ENCODE peak calls at places on chromosomes 3 and 15, in seven cellular contexts. O is activated gamma-delta T cell treated with Interleukin-2 at 50 U/mL for 16 hours; X is glutamatergic neuron; J is effector CD4-positive, alpha-beta T cell; H is T47D; L is GM23248; W is AML-193. Z is an unnamed sample.

GRCh38 chr3:166661621-166662020 is 718.5 kb downstream of the ZBBX start:
- DNase-seq in O (no peak), X (no peak), J (no peak), H (no peak), L (no peak), W (no peak), Z (no peak)

GRCh38 chr15:81373996-81374395 is at the start of gene TMC3:
- DNase-seq in O (no peak), X (no peak), J (no peak), H (no peak), L (peak), W (no peak), Z (no peak)

GRCh38 chr15:26295331-26295730 is 432.2 kb upstream of the ATP10A start:
- DNase-seq in O (no peak), X (no peak), J (no peak), H (no peak), L (no peak), W (no peak), Z (no peak)

GRCh38 chr3:164450276-164450905 is 627.9 kb downstream of the SI start:
- DNase-seq in O (no peak), X (no peak), J (no peak), H (no peak), L (peak), W (no peak), Z (no peak)

GRCh38 chr15:31304736-31305365 is 21.8 kb upstream of the KLF13 start:
- DNase-seq in O (no peak), X (no peak), J (no peak), H (no peak), L (peak), W (no peak), Z (no peak)

GRCh38 chr3:18201315-18201714 is 223.8 kb downstream of the SATB1 start:
- DNase-seq in O (no peak), X (no peak), J (no peak), H (no peak), L (no peak), W (no peak), Z (no peak)

GRCh38 chr3:8445861-8446260 is 55.8 kb upstream of the LMCD1 start:
- DNase-seq in O (no peak), X (no peak), J (no peak), H (no peak), L (peak), W (no peak), Z (peak)

GRCh38 chr3:129607391-129608068 is 1.1 kb upstream of the PLXND1 start:
- DNase-seq in O (no peak), X (no peak), J (no peak), H (no peak), L (peak), W (no peak), Z (no peak)

GRCh38 chr3:59189561-59190338 is 139.9 kb upstream of the CFAP20DC start:
- DNase-seq in O (no peak), X (no peak), J (no peak), H (no peak), L (peak), W (no peak), Z (peak)

GRCh38 chr3:15616053-15616452 is 14.5 kb downstream of the BTD start:
- DNase-seq in O (no peak), X (no peak), J (no peak), H (no peak), L (peak), W (no peak), Z (peak)

GRCh38 chr3:129329858-129330257 is 51.2 kb downstream of the HMCES start:
- DNase-seq in O (no peak), X (no peak), J (no peak), H (no peak), L (no peak), W (no peak), Z (no peak)

GRCh38 chr3:170690133-170690981 is 104.5 kb upstream of the SLC7A14 start:
- DNase-seq in O (peak), X (peak), J (peak), H (peak), L (peak), W (peak), Z (peak)

GRCh38 chr3:23283625-23284024 is 80.5 kb downstream of the UBE2E2 start:
- DNase-seq in O (no peak), X (no peak), J (no peak), H (no peak), L (no peak), W (no peak), Z (no peak)